ENCODE peak calls at places on chromosomes 7 and 10, in eight cellular contexts. One of them, this sample, is unnamed. For H3K36me3, the result is how much of the 10 kb centered on the place peaks cover.

GRCh38 chr10:72353963-72354355 is 760 bp downstream of the DNAJB12 start:
- DNase-seq in neural progenitor cell: peak
- DNase-seq in sigmoid colon: no peak
- DNase-seq in astrocyte: peak
- DNase-seq in CD8-positive, alpha-beta T cell: no peak
- DNase-seq in hepatocyte: peak
- DNase-seq in GM23338: peak
- DNase-seq in transverse colon: no peak
- DNase-seq in this sample: no peak

GRCh38 chr7:90613088-90613498 is 17.0 kb downstream of the CDK14 start:
- DNase-seq in CD8-positive, alpha-beta T cell: no peak
- DNase-seq in sigmoid colon: no peak
- DNase-seq in GM23338: no peak
- DNase-seq in hepatocyte: no peak
- DNase-seq in neural progenitor cell: no peak
- DNase-seq in transverse colon: no peak
- DNase-seq in astrocyte: peak
- DNase-seq in this sample: no peak

GRCh38 chr7:118214051-118214832 is 10.3 kb upstream of the ANKRD7 start:
- DNase-seq in CD8-positive, alpha-beta T cell: peak
- DNase-seq in hepatocyte: no peak
- DNase-seq in astrocyte: peak
- DNase-seq in sigmoid colon: peak
- DNase-seq in GM23338: peak
- DNase-seq in transverse colon: peak
- DNase-seq in neural progenitor cell: no peak
- DNase-seq in this sample: peak

GRCh38 chr7:137109966-137110930 is 233.3 kb downstream of the PTN start:
- DNase-seq in CD8-positive, alpha-beta T cell: no peak
- DNase-seq in GM23338: no peak
- DNase-seq in hepatocyte: peak
- DNase-seq in astrocyte: peak
- DNase-seq in sigmoid colon: no peak
- DNase-seq in neural progenitor cell: no peak
- DNase-seq in transverse colon: no peak
- DNase-seq in this sample: no peak

GRCh38 chr10:129941199-129942018 is 22.7 kb downstream of the EBF3 start:
- DNase-seq in neural progenitor cell: no peak
- DNase-seq in transverse colon: no peak
- DNase-seq in sigmoid colon: peak
- DNase-seq in CD8-positive, alpha-beta T cell: no peak
- DNase-seq in astrocyte: no peak
- DNase-seq in GM23338: no peak
- DNase-seq in hepatocyte: no peak
- DNase-seq in this sample: peak

GRCh38 chr7:38463277-38464224 is 167.6 kb downstream of the AMPH start:
- DNase-seq in hepatocyte: peak
- DNase-seq in GM23338: no peak
- DNase-seq in CD8-positive, alpha-beta T cell: peak
- DNase-seq in astrocyte: peak
- DNase-seq in sigmoid colon: peak
- DNase-seq in transverse colon: peak
- DNase-seq in neural progenitor cell: no peak
- DNase-seq in this sample: no peak

GRCh38 chr7:108067844-108068243 is 62.3 kb downstream of the LAMB4 start:
- DNase-seq in sigmoid colon: no peak
- DNase-seq in neural progenitor cell: no peak
- DNase-seq in CD8-positive, alpha-beta T cell: no peak
- DNase-seq in hepatocyte: no peak
- DNase-seq in GM23338: no peak
- DNase-seq in transverse colon: no peak
- DNase-seq in astrocyte: no peak
- DNase-seq in this sample: no peak

GRCh38 chr10:97356318-97356914 is 21.9 kb upstream of the FRAT2 start:
- DNase-seq in sigmoid colon: no peak
- DNase-seq in hepatocyte: no peak
- DNase-seq in neural progenitor cell: no peak
- DNase-seq in GM23338: no peak
- DNase-seq in astrocyte: no peak
- DNase-seq in transverse colon: no peak
- DNase-seq in CD8-positive, alpha-beta T cell: no peak
- DNase-seq in this sample: no peak

GRCh38 chr10:112663181-112663879 is 216.3 kb downstream of the VTI1A start:
- DNase-seq in hepatocyte: no peak
- DNase-seq in neural progenitor cell: no peak
- DNase-seq in GM23338: no peak
- DNase-seq in astrocyte: peak
- DNase-seq in CD8-positive, alpha-beta T cell: no peak
- DNase-seq in transverse colon: no peak
- DNase-seq in sigmoid colon: no peak
- DNase-seq in this sample: no peak

GRCh38 chr7:2412587-2413201 is 9.3 kb downstream of the CHST12 start:
- DNase-seq in sigmoid colon: no peak
- DNase-seq in neural progenitor cell: no peak
- DNase-seq in hepatocyte: no peak
- DNase-seq in GM23338: no peak
- DNase-seq in transverse colon: no peak
- DNase-seq in astrocyte: no peak
- DNase-seq in CD8-positive, alpha-beta T cell: no peak
- DNase-seq in this sample: no peak

DNA sequence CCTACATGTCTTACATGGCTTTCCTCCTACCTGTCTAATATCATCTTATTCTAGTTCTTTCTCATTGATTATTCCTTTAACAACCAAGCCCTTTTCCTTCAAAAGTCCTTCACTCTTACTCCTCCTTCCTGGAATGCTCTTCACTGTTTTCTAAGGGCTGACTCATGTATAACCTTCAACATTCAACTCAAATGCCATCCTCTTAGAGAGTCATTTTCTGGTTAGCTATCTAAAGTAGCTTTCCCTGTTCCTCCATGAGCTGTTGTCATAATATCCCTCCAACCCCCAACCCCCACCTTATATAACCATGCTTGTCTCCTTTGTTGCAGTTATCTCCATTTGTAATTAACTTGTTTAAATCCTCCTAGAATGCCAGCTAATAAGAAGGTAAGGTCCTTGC is 286.8 kb downstream of the ADK start:
- DNase-seq in astrocyte: peak
- DNase-seq in sigmoid colon: no peak
- DNase-seq in neural progenitor cell: no peak
- DNase-seq in hepatocyte: no peak
- DNase-seq in transverse colon: no peak
- DNase-seq in CD8-positive, alpha-beta T cell: no peak
- DNase-seq in GM23338: no peak
- DNase-seq in this sample: no peak
- H3K27ac ChIP-seq in astrocyte: no peak
- H3K27ac ChIP-seq in sigmoid colon: no peak
- H3K27ac ChIP-seq in neural progenitor cell: no peak
- H3K27ac ChIP-seq in hepatocyte: no peak
- H3K27ac ChIP-seq in transverse colon: no peak
- H3K27ac ChIP-seq in CD8-positive, alpha-beta T cell: no peak
- H3K27ac ChIP-seq in GM23338: no peak
- H3K27ac ChIP-seq in this sample: no peak

GRCh38 chr10:93065675-93066543 is 5.3 kb downstream of the CYP26C1 start:
- DNase-seq in astrocyte: no peak
- DNase-seq in hepatocyte: no peak
- DNase-seq in CD8-positive, alpha-beta T cell: no peak
- DNase-seq in transverse colon: no peak
- DNase-seq in neural progenitor cell: peak
- DNase-seq in GM23338: peak
- DNase-seq in sigmoid colon: no peak
- DNase-seq in this sample: no peak

GRCh38 chr10:93062499-93063216 is 2.1 kb downstream of the CYP26C1 start:
- DNase-seq in GM23338: peak
- DNase-seq in sigmoid colon: no peak
- DNase-seq in hepatocyte: peak
- DNase-seq in transverse colon: no peak
- DNase-seq in astrocyte: peak
- DNase-seq in neural progenitor cell: peak
- DNase-seq in CD8-positive, alpha-beta T cell: peak
- DNase-seq in this sample: no peak

GRCh38 chr10:93064874-93065660 is 4.5 kb downstream of the CYP26C1 start:
- DNase-seq in transverse colon: no peak
- DNase-seq in hepatocyte: no peak
- DNase-seq in CD8-positive, alpha-beta T cell: no peak
- DNase-seq in astrocyte: no peak
- DNase-seq in sigmoid colon: no peak
- DNase-seq in neural progenitor cell: no peak
- DNase-seq in GM23338: no peak
- DNase-seq in this sample: no peak

GRCh38 chr10:93063217-93063976 is 2.8 kb downstream of the CYP26C1 start:
- DNase-seq in transverse colon: no peak
- DNase-seq in astrocyte: no peak
- DNase-seq in GM23338: no peak
- DNase-seq in neural progenitor cell: no peak
- DNase-seq in hepatocyte: no peak
- DNase-seq in CD8-positive, alpha-beta T cell: no peak
- DNase-seq in sigmoid colon: no peak
- DNase-seq in this sample: no peak

GRCh38 chr10:93063977-93064660 is 3.5 kb downstream of the CYP26C1 start:
- DNase-seq in sigmoid colon: no peak
- DNase-seq in transverse colon: no peak
- DNase-seq in GM23338: no peak
- DNase-seq in astrocyte: no peak
- DNase-seq in CD8-positive, alpha-beta T cell: no peak
- DNase-seq in hepatocyte: no peak
- DNase-seq in neural progenitor cell: no peak
- DNase-seq in this sample: no peak
- H3K36me3 ChIP-seq in sigmoid colon: under half
- H3K36me3 ChIP-seq in transverse colon: under half
- H3K36me3 ChIP-seq in GM23338: under half
- H3K36me3 ChIP-seq in astrocyte: under half
- H3K36me3 ChIP-seq in CD8-positive, alpha-beta T cell: under half
- H3K36me3 ChIP-seq in hepatocyte: under half
- H3K36me3 ChIP-seq in neural progenitor cell: under half
- H3K36me3 ChIP-seq in this sample: under half

GRCh38 chr7:80098795-80099194 is 35.8 kb upstream of the GNAI1 start:
- DNase-seq in GM23338: peak
- DNase-seq in sigmoid colon: no peak
- DNase-seq in CD8-positive, alpha-beta T cell: no peak
- DNase-seq in neural progenitor cell: peak
- DNase-seq in transverse colon: no peak
- DNase-seq in astrocyte: no peak
- DNase-seq in hepatocyte: no peak
- DNase-seq in this sample: no peak
- TF ChIP-seq CTCF in GM23338: peak
- TF ChIP-seq CTCF in sigmoid colon: no peak
- TF ChIP-seq CTCF in CD8-positive, alpha-beta T cell: no peak
- TF ChIP-seq CTCF in neural progenitor cell: peak
- TF ChIP-seq CTCF in transverse colon: no peak
- TF ChIP-seq CTCF in astrocyte: peak
- TF ChIP-seq CTCF in hepatocyte: no peak
- TF ChIP-seq CTCF in this sample: no peak

GRCh38 chr10:73874267-73875138 is at the start of gene CAMK2G:
- DNase-seq in GM23338: peak
- DNase-seq in neural progenitor cell: peak
- DNase-seq in sigmoid colon: peak
- DNase-seq in transverse colon: peak
- DNase-seq in astrocyte: peak
- DNase-seq in CD8-positive, alpha-beta T cell: peak
- DNase-seq in hepatocyte: peak
- DNase-seq in this sample: peak
- H3K27ac ChIP-seq in GM23338: no peak
- H3K27ac ChIP-seq in neural progenitor cell: no peak
- H3K27ac ChIP-seq in sigmoid colon: peak
- H3K27ac ChIP-seq in transverse colon: peak
- H3K27ac ChIP-seq in astrocyte: no peak
- H3K27ac ChIP-seq in CD8-positive, alpha-beta T cell: peak
- H3K27ac ChIP-seq in hepatocyte: no peak
- H3K27ac ChIP-seq in this sample: peak

GRCh38 chr7:127690806-127691205 is 38.8 kb downstream of the SND1 start:
- DNase-seq in astrocyte: no peak
- DNase-seq in transverse colon: no peak
- DNase-seq in sigmoid colon: no peak
- DNase-seq in hepatocyte: no peak
- DNase-seq in GM23338: no peak
- DNase-seq in CD8-positive, alpha-beta T cell: no peak
- DNase-seq in neural progenitor cell: peak
- DNase-seq in this sample: peak

GRCh38 chr7:127690337-127690736 is 38.3 kb downstream of the SND1 start:
- DNase-seq in astrocyte: no peak
- DNase-seq in hepatocyte: no peak
- DNase-seq in CD8-positive, alpha-beta T cell: no peak
- DNase-seq in GM23338: no peak
- DNase-seq in sigmoid colon: no peak
- DNase-seq in transverse colon: no peak
- DNase-seq in neural progenitor cell: no peak
- DNase-seq in this sample: no peak

GRCh38 chr7:127689194-127689772 is 37.3 kb downstream of the SND1 start:
- DNase-seq in GM23338: no peak
- DNase-seq in transverse colon: no peak
- DNase-seq in hepatocyte: no peak
- DNase-seq in astrocyte: no peak
- DNase-seq in CD8-positive, alpha-beta T cell: no peak
- DNase-seq in sigmoid colon: no peak
- DNase-seq in neural progenitor cell: no peak
- DNase-seq in this sample: no peak

GRCh38 chr7:127692200-127692599 is 40.2 kb downstream of the SND1 start:
- DNase-seq in GM23338: no peak
- DNase-seq in sigmoid colon: no peak
- DNase-seq in transverse colon: no peak
- DNase-seq in astrocyte: no peak
- DNase-seq in CD8-positive, alpha-beta T cell: no peak
- DNase-seq in neural progenitor cell: no peak
- DNase-seq in hepatocyte: no peak
- DNase-seq in this sample: no peak
- H3K36me3 ChIP-seq in GM23338: under half
- H3K36me3 ChIP-seq in sigmoid colon: under half
- H3K36me3 ChIP-seq in transverse colon: under half
- H3K36me3 ChIP-seq in astrocyte: half or more
- H3K36me3 ChIP-seq in CD8-positive, alpha-beta T cell: under half
- H3K36me3 ChIP-seq in neural progenitor cell: under half
- H3K36me3 ChIP-seq in hepatocyte: under half
- H3K36me3 ChIP-seq in this sample: half or more

This sample was measured in WERI-Rb-1.